ENCODE peak calls at places on chromosomes 7 and 10, in six cellular contexts. F, P, N, V, B and O are unnamed samples.

GRCh38 chr10:124032982-124033886 is 60.2 kb downstream of the CHST15 start:
- DNase-seq in F (no peak), B (peak), V (no peak), P (no peak), N (no peak), O (no peak)

GRCh38 chr7:85004402-85004801 is 182.5 kb downstream of the SEMA3D start:
- DNase-seq in B (no peak), P (no peak), N (no peak), V (no peak), F (no peak), O (no peak)

GRCh38 chr10:47047577-47048532 is 136.6 kb downstream of the PTPN20 start:
- DNase-seq in F (peak), P (peak), V (peak), B (peak), N (peak), O (no peak)

GRCh38 chr10:13997650-13998049 is 333.1 kb downstream of the FRMD4A start:
- DNase-seq in F (no peak), B (no peak), P (no peak), N (no peak), V (no peak), O (no peak)

GRCh38 chr10:124350806-124351205 is 67.9 kb downstream of the OAT start:
- DNase-seq in F (no peak), V (no peak), B (no peak), N (no peak), P (no peak), O (no peak)

GRCh38 chr10:132294561-132295320 is 13.0 kb downstream of the STK32C start:
- DNase-seq in N (no peak), P (no peak), B (no peak), V (no peak), F (no peak), O (no peak)

GRCh38 chr10:71835671-71836593 is 15.1 kb downstream of the PSAP start:
- DNase-seq in P (peak), F (no peak), V (no peak), B (no peak), N (no peak), O (peak)

GRCh38 chr7:128682125-128682524 is 10.0 kb downstream of the GARIN1A start:
- DNase-seq in F (no peak), N (no peak), P (no peak), V (no peak), B (no peak), O (no peak)

GRCh38 chr10:75396861-75397570 is 4.5 kb downstream of the ZNF503 start:
- DNase-seq in N (no peak), V (no peak), P (peak), F (no peak), B (no peak), O (no peak)

GRCh38 chr7:4244635-4245034 is 437.5 kb upstream of the FOXK1 start:
- DNase-seq in B (no peak), P (no peak), V (no peak), F (no peak), N (no peak), O (no peak)
- H3K27ac ChIP-seq in B (no peak), P (no peak), V (no peak), F (no peak), N (no peak), O (no peak)

DNA sequence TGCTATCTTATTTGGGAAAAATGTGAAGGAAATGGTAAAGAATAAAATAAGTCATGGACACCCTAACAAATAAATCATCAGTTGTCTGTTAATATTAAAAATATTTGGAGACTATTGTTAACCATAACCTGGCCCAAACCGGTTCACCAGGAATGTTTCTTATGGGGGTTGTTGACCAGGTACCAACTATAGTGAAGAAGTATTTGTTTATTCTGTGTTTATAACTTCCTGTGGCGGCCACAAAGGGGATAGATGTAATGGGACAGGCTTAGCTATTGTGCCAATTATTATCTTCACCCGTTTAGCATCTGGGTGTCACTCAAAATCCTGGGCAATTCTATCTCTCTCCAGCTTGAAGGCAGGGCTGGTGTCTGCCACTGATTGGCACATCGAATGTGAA is 500.8 kb downstream of the ARL4A start:
- DNase-seq in V (no peak), N (no peak), F (no peak), P (no peak), B (no peak), O (no peak)
- H3K27ac ChIP-seq in V (no peak), N (no peak), F (no peak), P (no peak), B (no peak), O (no peak)

DNA sequence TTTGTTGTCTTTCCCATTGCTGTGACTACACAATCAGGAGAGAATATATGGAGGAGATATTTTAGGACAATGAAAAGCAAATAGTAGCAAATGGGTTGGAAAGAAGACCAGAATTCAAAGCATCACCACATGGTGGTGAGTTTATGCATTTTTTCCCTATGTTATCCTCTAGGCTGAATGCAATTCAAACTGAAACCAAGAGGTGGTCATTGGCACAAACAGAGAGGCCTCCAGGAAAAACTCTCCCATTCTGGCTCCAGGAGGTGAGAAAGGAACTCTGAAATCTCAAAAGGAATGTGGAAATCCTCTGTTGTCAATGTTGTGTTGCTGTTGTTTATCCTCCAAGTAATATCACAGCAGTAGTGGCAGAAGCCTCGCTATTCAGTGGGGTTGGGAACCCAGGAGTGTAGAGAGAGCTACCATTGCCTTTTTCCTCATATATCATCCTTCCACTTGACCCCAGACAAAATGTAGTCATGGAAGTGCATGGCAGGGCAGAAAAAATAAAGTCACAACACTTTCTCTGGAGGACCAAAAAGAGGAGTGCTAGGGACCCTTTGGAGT is 819.1 kb downstream of the GRID1 start:
- DNase-seq in B (no peak), V (no peak), P (no peak), N (no peak), F (no peak), O (no peak)
- H3K27ac ChIP-seq in B (no peak), V (no peak), P (no peak), N (no peak), F (no peak), O (no peak)

DNA sequence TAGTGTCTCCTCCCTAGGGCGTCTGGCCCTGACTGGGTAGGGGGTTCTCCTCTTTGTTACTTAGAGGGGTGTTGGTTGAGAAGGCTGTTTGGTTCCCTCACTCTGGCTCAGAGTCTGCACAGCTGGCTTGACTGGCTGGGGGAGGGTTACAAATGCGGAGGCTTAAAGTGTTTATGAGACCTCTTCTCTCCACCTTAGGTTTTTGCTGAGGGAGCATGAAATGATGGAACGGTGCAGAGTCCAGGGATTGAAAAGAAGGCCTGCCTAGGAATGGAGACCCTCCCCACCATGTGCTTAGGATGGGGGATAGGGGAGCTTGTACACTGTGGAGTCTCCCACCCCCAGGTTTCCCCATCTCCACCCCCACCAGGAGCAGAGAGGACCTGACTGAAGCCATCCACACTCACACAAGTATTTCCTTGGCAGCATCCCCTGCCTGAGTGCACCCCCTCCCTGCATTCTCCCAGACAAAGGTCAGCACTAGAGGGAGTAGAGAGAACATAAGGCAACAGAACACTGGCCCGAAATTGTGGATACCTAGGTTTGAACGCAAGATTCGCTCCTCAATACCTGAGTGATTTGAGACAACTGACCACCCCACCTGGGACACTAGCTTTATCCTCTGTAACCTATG is 1.7 kb upstream of the LDB1 start:
- DNase-seq in P (no peak), B (peak), F (no peak), N (no peak), V (no peak), O (peak)
- H3K27ac ChIP-seq in P (peak), B (peak), F (peak), N (peak), V (peak), O (peak)

GRCh38 chr10:117216028-117216427 is 18.7 kb downstream of the KCNK18 start:
- DNase-seq in V (no peak), F (no peak), N (no peak), B (no peak), P (no peak), O (no peak)
- H3K27ac ChIP-seq in V (no peak), F (no peak), N (no peak), B (no peak), P (no peak), O (no peak)

GRCh38 chr10:125734148-125734547 is 14.6 kb downstream of the EDRF1 start:
- DNase-seq in B (no peak), N (no peak), V (no peak), F (no peak), P (no peak), O (no peak)
- H3K27ac ChIP-seq in B (no peak), N (no peak), V (no peak), F (no peak), P (no peak), O (no peak)

GRCh38 chr10:130634796-130635195 is 498.6 kb downstream of the GLRX3 start:
- DNase-seq in F (no peak), N (no peak), V (no peak), P (no peak), B (no peak), O (no peak)
- H3K27ac ChIP-seq in F (no peak), N (no peak), V (no peak), P (no peak), B (no peak), O (no peak)

GRCh38 chr10:110775022-110775379 is 96.7 kb upstream of the PDCD4 start:
- DNase-seq in N (no peak), F (no peak), B (no peak), P (no peak), V (no peak), O (no peak)

GRCh38 chr10:110775406-110775805 is 96.3 kb upstream of the PDCD4 start:
- DNase-seq in F (no peak), P (no peak), N (no peak), V (no peak), B (no peak), O (no peak)

GRCh38 chr10:110773693-110774068 is 98.0 kb upstream of the PDCD4 start:
- DNase-seq in B (no peak), N (no peak), P (no peak), V (no peak), F (no peak), O (no peak)

GRCh38 chr10:110772454-110773025 is 99.2 kb upstream of the PDCD4 start:
- DNase-seq in B (no peak), V (no peak), F (no peak), N (no peak), P (no peak), O (no peak)

GRCh38 chr10:110774069-110775021 is 97.4 kb upstream of the PDCD4 start:
- DNase-seq in B (no peak), V (peak), P (no peak), N (no peak), F (peak), O (no peak)
- H3K27ac ChIP-seq in B (no peak), V (peak), P (peak), N (no peak), F (peak), O (no peak)